ENCODE peak calls at places on chromosomes 16 and 17, in eight cellular contexts. A is CD4-positive, alpha-beta memory T cell; M is activated CD8-positive, alpha-beta memory T cell treated with anti-CD3 and anti-CD28 coated beads for 48 hours; F is activated B cell treated with CpG ODN at 0.5 μM for 24 hours; K is CD8-positive, alpha-beta memory T cell; T is fibroblast of pulmonary artery; N is heart left ventricle; E is Peyer's patch. W is an unnamed sample.

GRCh38 chr17:21530311-21530710 is 154.2 kb downstream of the KCNJ12 start:
- DNase-seq in A (no peak), M (no peak), F (no peak), K (no peak), T (no peak), N (no peak), E (no peak), W (no peak)

GRCh38 chr16:17271687-17272086 is 199.1 kb downstream of the XYLT1 start:
- DNase-seq in A (no peak), M (no peak), F (no peak), K (no peak), T (peak), N (no peak), E (no peak), W (peak)

GRCh38 chr17:42387221-42387657 is 1.0 kb downstream of the STAT3 start:
- DNase-seq in A (peak), M (no peak), F (no peak), K (peak), T (peak), N (no peak), E (no peak), W (no peak)

GRCh38 chr17:30950669-30951399 is 20.0 kb upstream of the RNF135 start:
- DNase-seq in A (no peak), M (no peak), F (no peak), K (no peak), T (peak), N (peak), E (no peak), W (peak)

GRCh38 chr16:75323928-75324327 is 72.5 kb upstream of the BCAR1 start:
- DNase-seq in A (no peak), M (no peak), F (no peak), K (no peak), T (no peak), N (no peak), E (no peak), W (no peak)

GRCh38 chr16:55499951-55500350 is 8.9 kb upstream of the LPCAT2 start:
- DNase-seq in A (no peak), M (no peak), F (no peak), K (no peak), T (peak), N (no peak), E (no peak), W (no peak)

GRCh38 chr16:80670170-80670865 is 129.5 kb downstream of the DYNLRB2 start:
- DNase-seq in A (no peak), M (no peak), F (no peak), K (no peak), T (no peak), N (no peak), E (peak), W (no peak)

GRCh38 chr17:51456942-51457341 is 196.6 kb downstream of the UTP18 start:
- DNase-seq in A (no peak), M (no peak), F (no peak), K (no peak), T (no peak), N (no peak), E (no peak), W (no peak)

GRCh38 chr16:85573696-85574641 is 39.2 kb upstream of the GSE1 start:
- DNase-seq in A (no peak), M (no peak), F (no peak), K (no peak), T (peak), N (peak), E (no peak), W (no peak)

GRCh38 chr17:17913695-17914332 is 58.4 kb downstream of the TOM1L2 start:
- DNase-seq in A (no peak), M (no peak), F (no peak), K (no peak), T (peak), N (peak), E (peak), W (peak)

GRCh38 chr16:84660973-84661372 is 12.7 kb downstream of the KLHL36 start:
- DNase-seq in A (no peak), M (no peak), F (no peak), K (no peak), T (peak), N (no peak), E (no peak), W (no peak)

GRCh38 chr17:42760652-42761581 is at the start of gene RAMP2:
- DNase-seq in A (no peak), M (no peak), F (no peak), K (peak), T (no peak), N (peak), E (no peak), W (peak)

GRCh38 chr17:38550661-38551060 is 55.1 kb downstream of the SRCIN1 start:
- DNase-seq in A (no peak), M (no peak), F (no peak), K (no peak), T (peak), N (peak), E (no peak), W (peak)

GRCh38 chr17:17626151-17626805 is 34.8 kb upstream of the PEMT start:
- DNase-seq in A (no peak), M (no peak), F (no peak), K (no peak), T (no peak), N (no peak), E (no peak), W (no peak)

GRCh38 chr16:72902276-72902675 is 145.7 kb downstream of the ZFHX3 start:
- DNase-seq in A (no peak), M (no peak), F (no peak), K (no peak), T (no peak), N (no peak), E (no peak), W (no peak)

GRCh38 chr17:77786740-77787505 is 171.6 kb upstream of the TNRC6C start:
- DNase-seq in A (no peak), M (no peak), F (no peak), K (no peak), T (no peak), N (no peak), E (no peak), W (no peak)

GRCh38 chr16:65570261-65570660 is 448.4 kb upstream of the CDH11 start:
- DNase-seq in A (no peak), M (no peak), F (no peak), K (no peak), T (peak), N (no peak), E (no peak), W (no peak)

GRCh38 chr17:62717589-62718342 is 90.3 kb downstream of the MRC2 start:
- DNase-seq in A (no peak), M (no peak), F (no peak), K (no peak), T (no peak), N (peak), E (no peak), W (no peak)

GRCh38 chr17:3983945-3984484 is 19.8 kb upstream of the ATP2A3 start:
- DNase-seq in A (no peak), M (no peak), F (no peak), K (no peak), T (peak), N (no peak), E (no peak), W (no peak)

GRCh38 chr16:30731411-30731810 is 16.8 kb upstream of the PHKG2 start:
- DNase-seq in A (no peak), M (no peak), F (no peak), K (no peak), T (no peak), N (no peak), E (no peak), W (no peak)

GRCh38 chr16:74607967-74608356 is 1.0 kb upstream of the GLG1 start:
- DNase-seq in A (no peak), M (no peak), F (no peak), K (no peak), T (no peak), N (no peak), E (no peak), W (no peak)

GRCh38 chr16:69709456-69710084 is 16.8 kb downstream of the NQO1 start:
- DNase-seq in A (peak), M (no peak), F (no peak), K (peak), T (peak), N (no peak), E (no peak), W (no peak)

GRCh38 chr16:24851700-24852099 is 5.9 kb downstream of the SLC5A11 start:
- DNase-seq in A (no peak), M (no peak), F (no peak), K (no peak), T (no peak), N (no peak), E (no peak), W (no peak)

GRCh38 chr17:42708588-42708987 is 26.3 kb downstream of the CNTNAP1 start:
- DNase-seq in A (peak), M (no peak), F (no peak), K (no peak), T (no peak), N (no peak), E (no peak), W (no peak)

GRCh38 chr16:19696312-19696711 is 21.7 kb downstream of the KNOP1 start:
- DNase-seq in A (peak), M (no peak), F (no peak), K (peak), T (peak), N (peak), E (peak), W (peak)

GRCh38 chr17:21419299-21420239 is 43.4 kb downstream of the KCNJ12 start:
- DNase-seq in A (peak), M (peak), F (no peak), K (peak), T (no peak), N (no peak), E (no peak), W (no peak)

GRCh38 chr17:77507116-77507885 is 366.5 kb downstream of the SEC14L1 start:
- DNase-seq in A (no peak), M (no peak), F (no peak), K (no peak), T (no peak), N (no peak), E (no peak), W (no peak)

GRCh38 chr17:81666092-81666341 is 388 bp downstream of the OXLD1 start:
- DNase-seq in A (no peak), M (no peak), F (no peak), K (no peak), T (peak), N (no peak), E (no peak), W (no peak)

GRCh38 chr16:57807968-57808528 is 5.8 kb upstream of the KIFC3 start:
- DNase-seq in A (no peak), M (no peak), F (no peak), K (no peak), T (peak), N (peak), E (peak), W (peak)

GRCh38 chr17:73430848-73431247 is 119.0 kb upstream of the CDC42EP4 start:
- DNase-seq in A (no peak), M (no peak), F (no peak), K (peak), T (peak), N (no peak), E (no peak), W (no peak)

GRCh38 chr17:70314096-70314495 is 144.8 kb downstream of the KCNJ2 start:
- DNase-seq in A (no peak), M (no peak), F (no peak), K (no peak), T (peak), N (no peak), E (no peak), W (no peak)

GRCh38 chr16:54489225-54489781 is 202.7 kb upstream of the IRX3 start:
- DNase-seq in A (no peak), M (no peak), F (no peak), K (no peak), T (peak), N (no peak), E (no peak), W (peak)

GRCh38 chr17:16507918-16508533 is 16.0 kb upstream of the LRRC75A start:
- DNase-seq in A (no peak), M (no peak), F (no peak), K (no peak), T (no peak), N (no peak), E (no peak), W (no peak)

GRCh38 chr17:57257213-57257873 is 1.0 kb downstream of the MSI2 start:
- DNase-seq in A (peak), M (no peak), F (no peak), K (peak), T (no peak), N (no peak), E (peak), W (no peak)

GRCh38 chr16:50309527-50310307 is 43.4 kb downstream of the ADCY7 start:
- DNase-seq in A (no peak), M (no peak), F (peak), K (no peak), T (no peak), N (no peak), E (peak), W (peak)

GRCh38 chr16:46843898-46844642 is 13.1 kb upstream of the C16orf87 start:
- DNase-seq in A (no peak), M (no peak), F (no peak), K (no peak), T (no peak), N (no peak), E (no peak), W (no peak)

GRCh38 chr16:66878067-66878466 is 2.2 kb upstream of the PDP2 start:
- DNase-seq in A (no peak), M (no peak), F (no peak), K (no peak), T (no peak), N (no peak), E (no peak), W (no peak)

GRCh38 chr16:57976331-57976796 is 5.4 kb upstream of the CNGB1 start:
- DNase-seq in A (no peak), M (no peak), F (no peak), K (no peak), T (peak), N (no peak), E (no peak), W (no peak)

GRCh38 chr16:82329504-82330192 is 159.6 kb upstream of the MPHOSPH6 start:
- DNase-seq in A (no peak), M (no peak), F (no peak), K (no peak), T (no peak), N (no peak), E (no peak), W (peak)